ENCODE peak calls at places on chromosome 3, in six cellular contexts. G, Y, F, N, Z and E are unnamed samples.

GRCh38 chr3:54191997-54192396 is 69.6 kb downstream of the CACNA2D3 start:
- DNase-seq in Y (no peak), G (no peak), N (no peak), Z (no peak), F (no peak), E (no peak)

GRCh38 chr3:151796105-151796705 is 17.7 kb upstream of the AADAC start:
- DNase-seq in N (no peak), Z (no peak), F (no peak), Y (no peak), G (no peak), E (no peak)

GRCh38 chr3:168956087-168956486 is 707.4 kb downstream of the MECOM start:
- DNase-seq in G (no peak), N (no peak), F (no peak), Z (no peak), Y (no peak), E (no peak)

GRCh38 chr3:187922704-187923393 is 177.6 kb upstream of the BCL6 start:
- DNase-seq in Y (no peak), F (no peak), N (no peak), Z (no peak), G (no peak), E (no peak)

GRCh38 chr3:143775401-143775970 is 72.8 kb downstream of the SLC9A9 start:
- DNase-seq in G (no peak), F (no peak), Z (peak; percentile 57), N (peak; percentile 21), Y (no peak), E (peak; percentile 4)

GRCh38 chr3:122902326-122902725 is 107.5 kb downstream of the SLC49A4 start:
- DNase-seq in Y (no peak), F (no peak), G (no peak), N (no peak), Z (no peak), E (no peak)

GRCh38 chr3:141077631-141078030 is 26.5 kb downstream of the SPSB4 start:
- DNase-seq in F (no peak), N (no peak), G (no peak), Z (no peak), Y (no peak), E (peak; percentile 10)

GRCh38 chr3:42690766-42691680 is 5.7 kb downstream of the KLHL40 start:
- DNase-seq in N (no peak), F (no peak), Z (no peak), Y (no peak), G (peak; percentile 5), E (no peak)

GRCh38 chr3:117549716-117550115 is 840.1 kb downstream of the TUSC7 start:
- DNase-seq in N (no peak), Y (no peak), G (no peak), Z (no peak), F (no peak), E (no peak)

GRCh38 chr3:8730641-8731040 is 3.0 kb upstream of the CAV3 start:
- DNase-seq in G (no peak), N (no peak), Y (no peak), F (no peak), Z (no peak), E (no peak)

GRCh38 chr3:132569580-132569979 is 27.5 kb upstream of the ACKR4 start:
- DNase-seq in Z (no peak), Y (no peak), G (no peak), N (no peak), F (no peak), E (no peak)

GRCh38 chr3:159627634-159628033 is 361.0 kb upstream of the IL12A start:
- DNase-seq in G (no peak), Y (no peak), F (no peak), N (peak; percentile 54), Z (no peak), E (no peak)

GRCh38 chr3:156135921-156136655 is 15.7 kb downstream of the KCNAB1 start:
- DNase-seq in Z (peak; percentile 13), F (no peak), G (no peak), N (no peak), Y (no peak), E (no peak)

GRCh38 chr3:99920530-99921376 is 103.1 kb downstream of the CMSS1 start:
- DNase-seq in Z (peak; percentile 66), F (no peak), G (peak; percentile 87), N (peak; percentile 85), Y (no peak), E (peak; percentile 81)

GRCh38 chr3:46705022-46705530 is 3.9 kb downstream of the TMIE start:
- DNase-seq in G (peak; percentile 80), F (peak; percentile 68), Z (peak; percentile 67), Y (peak; percentile 73), N (peak; percentile 83), E (peak; percentile 81)

GRCh38 chr3:142213298-142213697 is 12.1 kb downstream of the GK5 start:
- DNase-seq in G (no peak), F (no peak), Y (no peak), N (no peak), Z (no peak), E (no peak)

GRCh38 chr3:54122046-54122801 is at the start of gene CACNA2D3:
- DNase-seq in Y (peak; percentile 22), Z (no peak), F (no peak), G (peak; percentile 57), N (peak; percentile 49), E (peak; percentile 22)

GRCh38 chr3:77780621-77781020 is 740.7 kb downstream of the ROBO2 start:
- DNase-seq in N (no peak), G (no peak), F (no peak), Y (no peak), Z (no peak), E (no peak)

GRCh38 chr3:135216659-135217058 is 421.6 kb downstream of the EPHB1 start:
- DNase-seq in N (no peak), Y (no peak), F (no peak), G (no peak), Z (no peak), E (no peak)

GRCh38 chr3:23954144-23954543 is 9.1 kb downstream of the NR1D2 start:
- DNase-seq in F (no peak), G (no peak), Y (no peak), Z (no peak), N (no peak), E (no peak)

GRCh38 chr3:13013595-13013993 is 59.6 kb downstream of the IQSEC1 start:
- DNase-seq in Z (no peak), F (no peak), Y (no peak), N (no peak), G (no peak), E (no peak)

GRCh38 chr3:10518506-10519150 is 13.2 kb upstream of the ATP2B2 start:
- DNase-seq in Z (no peak), F (peak; percentile 1), Y (no peak), N (no peak), G (no peak), E (no peak)

GRCh38 chr3:160180581-160181216 is 44.5 kb upstream of the C3orf80 start:
- DNase-seq in N (peak; percentile 13), G (no peak), Z (peak; percentile 66), Y (peak; percentile 13), F (no peak), E (no peak)

GRCh38 chr3:37863552-37863865 is 1.8 kb downstream of the CTDSPL start:
- DNase-seq in Y (no peak), G (no peak), Z (no peak), F (no peak), N (no peak), E (no peak)

GRCh38 chr3:61802772-61803171 is 241.4 kb downstream of the PTPRG start:
- DNase-seq in F (no peak), N (no peak), G (no peak), Y (no peak), Z (no peak), E (no peak)

GRCh38 chr3:27827041-27827440 is 104.9 kb upstream of the EOMES start:
- DNase-seq in N (no peak), Z (no peak), Y (no peak), G (no peak), F (no peak), E (no peak)

GRCh38 chr3:183897606-183898384 is 13.1 kb upstream of the PARL start:
- DNase-seq in N (no peak), Z (no peak), F (no peak), Y (no peak), G (no peak), E (no peak)

GRCh38 chr3:161600185-161600584 is 103.6 kb downstream of the OTOL1 start:
- DNase-seq in N (no peak), F (no peak), Y (no peak), G (no peak), Z (no peak), E (no peak)

GRCh38 chr3:10294030-10294591 is 1.4 kb upstream of the GHRL start:
- DNase-seq in Z (no peak), Y (no peak), G (no peak), N (no peak), F (no peak), E (no peak)

DNA sequence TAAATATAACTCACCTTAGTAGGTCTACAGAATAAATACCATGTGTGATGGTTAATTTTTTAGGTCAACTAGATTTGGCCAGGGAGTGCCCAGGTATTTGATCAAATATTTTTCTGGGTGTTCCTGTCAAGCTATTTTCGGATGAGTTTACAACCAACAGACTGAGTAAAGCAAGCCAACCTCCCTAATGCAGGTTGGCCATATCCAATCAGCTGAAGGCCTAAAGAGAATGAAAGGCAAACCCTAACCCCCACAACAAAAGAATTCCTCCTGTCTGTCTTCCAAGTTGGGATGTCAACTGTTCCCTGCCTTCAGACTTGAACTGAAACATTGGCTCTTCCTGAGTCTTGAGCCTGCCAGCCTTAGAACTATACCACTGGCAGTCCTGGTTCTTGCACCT is 28.6 kb downstream of the TASOR start:
- DNase-seq in Z (no peak), F (no peak), G (no peak), Y (no peak), N (no peak), E (no peak)
- TF ChIP-seq CTCF in Z (no peak), F (no peak), G (no peak), Y (no peak), N (no peak), E (no peak)

DNA sequence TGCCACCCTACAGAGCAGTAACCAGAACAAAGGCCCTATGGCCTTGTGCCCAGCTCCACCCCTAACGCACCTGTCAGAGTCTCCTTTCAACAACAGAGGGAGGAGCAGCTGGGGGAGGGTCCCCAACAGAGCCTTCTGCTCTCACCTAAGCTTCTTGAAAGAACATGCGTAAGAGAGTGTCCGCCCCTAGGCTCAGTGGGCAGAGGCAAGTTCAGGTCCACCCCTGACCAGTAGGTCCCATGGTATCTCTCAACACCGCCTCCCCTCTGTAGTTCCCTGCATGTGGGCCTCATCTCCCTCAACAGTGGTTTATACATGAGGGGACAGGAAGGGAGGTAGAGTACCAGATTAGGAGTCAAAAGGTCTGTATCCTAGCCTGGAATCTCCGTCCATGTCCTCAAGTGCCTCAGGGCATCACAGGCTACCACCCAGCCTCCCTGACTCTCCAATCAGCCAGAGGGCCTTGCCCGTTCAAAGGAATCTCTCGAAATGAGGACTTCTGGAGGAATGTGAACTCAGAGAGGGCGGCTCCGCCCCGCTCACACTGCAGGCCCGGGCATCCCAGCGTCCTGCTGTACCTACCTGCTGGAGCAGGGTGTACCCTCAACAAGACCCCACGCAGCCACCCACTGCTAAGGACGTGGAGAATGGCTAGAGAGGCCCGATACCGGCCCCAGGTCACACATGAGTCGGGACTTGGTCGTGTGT is 680 bp downstream of the POC1A start:
- DNase-seq in G (peak; percentile 83), F (no peak), N (peak; percentile 76), Y (no peak), Z (no peak), E (no peak)
- TF ChIP-seq CTCF in G (peak; percentile 35), F (no peak), N (no peak), Y (no peak), Z (no peak), E (no peak)

GRCh38 chr3:45137656-45138181 is 8.5 kb downstream of the CDCP1 start:
- DNase-seq in F (no peak), Y (no peak), G (peak; percentile 14), Z (no peak), N (no peak), E (no peak)
- TF ChIP-seq CTCF in F (no peak), Y (no peak), G (no peak), Z (no peak), N (no peak), E (no peak)

GRCh38 chr3:107493134-107493533 is 29.6 kb upstream of the BBX start:
- DNase-seq in G (no peak), Z (no peak), F (no peak), Y (no peak), N (no peak), E (no peak)
- TF ChIP-seq CTCF in G (no peak), Z (no peak), F (no peak), Y (no peak), N (no peak), E (no peak)